ENCODE peak calls at places on chromosome 13, in nine cellular contexts. W is heart left ventricle, O is astrocyte of the spinal cord, S is fibroblast of mammary gland, G is SK-N-SH, E is lower leg skin, H is fibroblast of lung, A is AG10803, J is breast epithelium. N is an unnamed sample.

GRCh38 chr13:72255908-72256307 is 388.9 kb upstream of the DACH1 start:
- DNase-seq in W (no peak), O (peak; percentile 60), S (peak; percentile 0), G (peak; percentile 19), E (no peak), H (peak; percentile 51), A (peak; percentile 40), J (no peak), N (peak; percentile 8)

GRCh38 chr13:34654682-34655081 is 287.4 kb upstream of the NBEA start:
- DNase-seq in W (no peak), O (peak; percentile 12), S (peak; percentile 1), G (no peak), E (no peak), H (no peak), A (peak; percentile 39), J (no peak), N (no peak)

GRCh38 chr13:111325146-111325890 is 4.9 kb downstream of the TEX29 start:
- DNase-seq in W (no peak), O (no peak), S (no peak), G (peak; percentile 53), E (no peak), H (no peak), A (no peak), J (no peak), N (no peak)

GRCh38 chr13:113115363-113116205 is 7.0 kb upstream of the F10 start:
- DNase-seq in W (no peak), O (no peak), S (no peak), G (peak; percentile 14), E (no peak), H (no peak), A (no peak), J (peak; percentile 50), N (no peak)

GRCh38 chr13:45325806-45326205 is 15.2 kb downstream of the TPT1 start:
- DNase-seq in W (peak; percentile 86), O (peak; percentile 84), S (peak; percentile 95), G (no peak), E (no peak), H (peak; percentile 88), A (peak; percentile 83), J (no peak), N (peak; percentile 89)

GRCh38 chr13:46101488-46102289 is 3.1 kb downstream of the CPB2 start:
- DNase-seq in W (no peak), O (no peak), S (no peak), G (no peak), E (no peak), H (no peak), A (no peak), J (no peak), N (no peak)

GRCh38 chr13:28864544-28864943 is 44.4 kb downstream of the MTUS2 start:
- DNase-seq in W (no peak), O (no peak), S (no peak), G (no peak), E (no peak), H (no peak), A (no peak), J (no peak), N (no peak)

GRCh38 chr13:76454991-76455390 is 431.2 kb downstream of the KCTD12 start:
- DNase-seq in W (no peak), O (no peak), S (no peak), G (no peak), E (no peak), H (no peak), A (no peak), J (no peak), N (no peak)

GRCh38 chr13:112652512-112653458 is 37.1 kb upstream of the ATP11A start:
- DNase-seq in W (no peak), O (no peak), S (peak; percentile 3), G (no peak), E (no peak), H (no peak), A (no peak), J (peak; percentile 22), N (no peak)

GRCh38 chr13:111005364-111005763 is 90.5 kb upstream of the ANKRD10 start:
- DNase-seq in W (peak; percentile 47), O (peak; percentile 73), S (peak; percentile 68), G (no peak), E (no peak), H (peak; percentile 16), A (peak; percentile 56), J (no peak), N (peak; percentile 17)

GRCh38 chr13:94632227-94632980 is 30.7 kb downstream of the GPR180 start:
- DNase-seq in W (no peak), O (no peak), S (peak; percentile 2), G (no peak), E (no peak), H (no peak), A (no peak), J (no peak), N (no peak)

GRCh38 chr13:113050856-113051431 is 54.6 kb upstream of the F7 start:
- DNase-seq in W (no peak), O (no peak), S (no peak), G (no peak), E (no peak), H (no peak), A (no peak), J (no peak), N (no peak)

GRCh38 chr13:76690611-76691010 is 195.6 kb downstream of the KCTD12 start:
- DNase-seq in W (no peak), O (no peak), S (no peak), G (no peak), E (no peak), H (no peak), A (no peak), J (no peak), N (no peak)

GRCh38 chr13:44470623-44471562 is 97.3 kb downstream of the SERP2 start:
- DNase-seq in W (no peak), O (peak; percentile 51), S (peak; percentile 56), G (no peak), E (no peak), H (peak; percentile 63), A (no peak), J (no peak), N (peak; percentile 44)

GRCh38 chr13:51583875-51584730 is at the start of gene WDFY2:
- DNase-seq in W (peak; percentile 100), O (peak; percentile 100), S (peak; percentile 100), G (peak; percentile 96), E (peak; percentile 100), H (peak; percentile 100), A (peak; percentile 100), J (peak; percentile 99), N (peak; percentile 100)

GRCh38 chr13:77507931-77508776 is 27.4 kb upstream of the SCEL start:
- DNase-seq in W (no peak), O (peak; percentile 95), S (peak; percentile 93), G (no peak), E (no peak), H (peak; percentile 87), A (peak; percentile 85), J (no peak), N (peak; percentile 61)

GRCh38 chr13:77548594-77548993 is 13.1 kb downstream of the SCEL start:
- DNase-seq in W (no peak), O (no peak), S (no peak), G (no peak), E (no peak), H (no peak), A (no peak), J (no peak), N (no peak)

GRCh38 chr13:30314069-30314468 is 6.7 kb upstream of the KATNAL1 start:
- DNase-seq in W (no peak), O (no peak), S (no peak), G (no peak), E (no peak), H (no peak), A (no peak), J (no peak), N (no peak)
- H3K4me3 ChIP-seq in W (no peak overlapping the region), O (no peak overlapping the region), S (no peak overlapping the region), G (no peak overlapping the region), E (no peak overlapping the region), H (no peak overlapping the region), A (no peak overlapping the region), J (no peak overlapping the region), N (no peak overlapping the region)

GRCh38 chr13:32023698-32024097 is 7.9 kb upstream of the FRY start:
- DNase-seq in W (no peak), O (no peak), S (peak; percentile 14), G (no peak), E (no peak), H (peak; percentile 36), A (no peak), J (no peak), N (no peak)
- TF ChIP-seq CTCF in W (no peak), O (peak; percentile 31), S (peak; percentile 38), G (peak; percentile 56), E (no peak), H (peak; percentile 46), A (peak; percentile 39), J (no peak), N (peak; percentile 31)

DNA sequence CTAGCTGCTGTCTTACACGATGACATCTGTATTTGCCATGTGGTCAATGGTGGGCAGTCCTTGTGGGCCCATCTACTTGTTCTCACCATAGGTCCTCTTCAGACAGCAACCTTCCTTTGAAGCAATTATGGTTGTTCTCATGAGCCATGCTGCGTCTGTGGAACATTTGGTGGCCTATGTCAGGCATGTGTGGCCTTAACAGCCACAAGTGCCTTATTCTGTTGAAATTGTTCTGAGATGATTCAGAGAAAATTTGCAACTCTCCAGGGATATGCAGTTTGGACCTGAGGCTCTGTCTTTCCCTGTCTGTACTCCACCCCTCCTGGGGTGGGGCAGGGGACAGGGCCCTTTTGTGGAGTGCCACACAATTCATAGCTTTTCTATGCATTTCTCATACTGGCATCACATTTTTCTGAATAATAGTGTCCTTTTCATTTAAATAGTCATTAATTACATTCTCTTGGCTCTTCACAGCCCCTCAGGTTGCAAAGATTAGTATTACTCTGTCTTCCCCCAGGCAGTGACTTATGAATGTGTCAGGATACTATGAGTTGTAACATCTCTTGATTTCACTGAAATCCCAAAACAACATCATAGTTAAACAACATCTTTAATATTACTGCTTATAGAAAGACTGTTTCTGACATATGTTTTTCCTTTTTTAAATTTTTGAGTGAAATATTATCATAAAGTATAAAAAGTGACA is 102.1 kb downstream of the ITGBL1 start:
- DNase-seq in W (no peak), O (no peak), S (peak; percentile 40), G (no peak), E (no peak), H (no peak), A (peak; percentile 56), J (no peak), N (peak; percentile 18)
- H3K4me3 ChIP-seq in W (no peak overlapping the region), O (no peak overlapping the region), S (no peak overlapping the region), G (no peak overlapping the region), E (no peak overlapping the region), H (no peak overlapping the region), A (no peak overlapping the region), J (no peak overlapping the region), N (no peak overlapping the region)

GRCh38 chr13:70384156-70384555 is 275.9 kb upstream of the KLHL1 start:
- DNase-seq in W (no peak), O (no peak), S (no peak), G (no peak), E (no peak), H (no peak), A (no peak), J (no peak), N (no peak)
- TF ChIP-seq CTCF in W (no peak), O (no peak), S (no peak), G (peak; percentile 8), E (no peak), H (no peak), A (no peak), J (no peak), N (no peak)

GRCh38 chr13:40486518-40487163 is 179.8 kb downstream of the FOXO1 start:
- DNase-seq in W (no peak), O (no peak), S (no peak), G (no peak), E (no peak), H (no peak), A (no peak), J (no peak), N (no peak)
- H3K4me3 ChIP-seq in W (no peak overlapping the region), O (no peak overlapping the region), S (no peak overlapping the region), G (no peak overlapping the region), E (no peak overlapping the region), H (no peak overlapping the region), A (no peak overlapping the region), J (no peak overlapping the region), N (no peak overlapping the region)